ENCODE peak calls at places on chromosome 20, in seven cellular contexts. B is NB4, E is A549, U is HCT116, K is K562, Y is HepG2, R is GM12878. S is an unnamed sample.
A peak's percentile ranks its signal among the peaks of the same experiment; 100 is the strongest.

GRCh38 chr20:25090492-25091429 is 8.8 kb upstream of the VSX1 start:
- DNase-seq in K (no peak), U (no peak), R (peak; percentile 27), Y (no peak), E (no peak), B (no peak), S (no peak)

GRCh38 chr20:32522775-32523612 is 62.1 kb downstream of the NOL4L start:
- DNase-seq in Y (peak; percentile 89), R (no peak), E (no peak), B (peak; percentile 89), K (no peak), U (no peak), S (no peak)

GRCh38 chr20:2698912-2699311 is 6.3 kb downstream of the EBF4 start:
- DNase-seq in Y (no peak), K (no peak), B (no peak), E (no peak), U (no peak), R (no peak), S (no peak)

GRCh38 chr20:64222273-64222672 is 33.3 kb upstream of the PCMTD2 start:
- DNase-seq in R (no peak), K (no peak), B (no peak), E (no peak), U (no peak), Y (no peak), S (no peak)

GRCh38 chr20:43284481-43284880 is 94.8 kb upstream of the PTPRT start:
- DNase-seq in R (no peak), E (no peak), B (no peak), K (no peak), U (no peak), Y (no peak), S (no peak)

GRCh38 chr20:62831854-62832211 is 15.0 kb downstream of the COL9A3 start:
- DNase-seq in Y (peak; percentile 65), U (no peak), B (no peak), R (no peak), K (no peak), E (no peak), S (no peak)

GRCh38 chr20:63978319-63979220 is 872 bp downstream of the SAMD10 start:
- DNase-seq in Y (peak; percentile 79), B (peak; percentile 92), K (peak; percentile 73), E (no peak), R (no peak), U (no peak), S (peak; percentile 30)

GRCh38 chr20:25081065-25081729 is 744 bp downstream of the VSX1 start:
- DNase-seq in E (no peak), Y (no peak), R (no peak), U (no peak), B (peak; percentile 27), K (no peak), S (no peak)

GRCh38 chr20:41005361-41005729 is 23.3 kb upstream of the TOP1 start:
- DNase-seq in B (no peak), E (peak; percentile 85), U (peak; percentile 74), K (no peak), Y (no peak), R (no peak), S (peak; percentile 98)

GRCh38 chr20:10225439-10226080 is 6.9 kb downstream of the SNAP25 start:
- DNase-seq in U (no peak), E (peak; percentile 66), Y (peak; percentile 54), B (peak; percentile 45), K (peak; percentile 10), R (no peak), S (no peak)

GRCh38 chr20:11447371-11448100 is 470.2 kb upstream of the BTBD3 start:
- DNase-seq in E (no peak), Y (no peak), U (no peak), R (no peak), K (no peak), B (no peak), S (peak; percentile 66)

GRCh38 chr20:23627501-23627900 is 10.3 kb downstream of the CST3 start:
- DNase-seq in E (no peak), B (no peak), U (no peak), Y (no peak), K (no peak), R (no peak), S (no peak)

GRCh38 chr20:21322083-21322710 is 19.1 kb downstream of the XRN2 start:
- DNase-seq in Y (no peak), E (no peak), B (no peak), K (no peak), R (no peak), U (no peak), S (no peak)

GRCh38 chr20:21315138-21315537 is 12.0 kb downstream of the XRN2 start:
- DNase-seq in B (peak; percentile 35), Y (no peak), E (no peak), R (no peak), K (no peak), U (no peak), S (no peak)

GRCh38 chr20:1830240-1830639 is 65.0 kb upstream of the SIRPA start:
- DNase-seq in E (peak; percentile 79), R (no peak), K (no peak), B (no peak), U (peak; percentile 56), Y (no peak), S (no peak)

GRCh38 chr20:1392443-1392692 is 486 bp downstream of the FKBP1A start:
- DNase-seq in B (peak; percentile 49), K (no peak), E (no peak), U (no peak), Y (no peak), R (no peak), S (no peak)

GRCh38 chr20:21513881-21514540 is at the start of gene NKX2-2:
- DNase-seq in Y (no peak), B (no peak), K (no peak), R (no peak), U (no peak), E (no peak), S (no peak)

GRCh38 chr20:62595491-62595890 is 46.8 kb upstream of the SLCO4A1 start:
- DNase-seq in Y (no peak), E (peak; percentile 66), R (no peak), U (peak; percentile 62), B (peak; percentile 34), K (peak; percentile 66), S (peak; percentile 69)

GRCh38 chr20:59850018-59850641 is 83.3 kb downstream of the SYCP2 start:
- DNase-seq in Y (peak; percentile 56), B (peak; percentile 68), E (peak; percentile 49), U (peak; percentile 28), R (peak; percentile 9), K (peak; percentile 33), S (peak; percentile 22)

GRCh38 chr20:51262240-51262639 is 239.3 kb upstream of the KCNG1 start:
- DNase-seq in R (no peak), B (no peak), K (no peak), Y (peak; percentile 43), E (no peak), U (no peak), S (no peak)

GRCh38 chr20:48025061-48025515 is 239.8 kb upstream of the SULF2 start:
- DNase-seq in B (no peak), R (no peak), Y (no peak), U (no peak), E (no peak), K (no peak), S (no peak)

GRCh38 chr20:33821270-33821836 is 10.2 kb downstream of the CHMP4B start:
- DNase-seq in E (no peak), K (no peak), R (no peak), Y (no peak), U (peak; percentile 22), B (no peak), S (no peak)

GRCh38 chr20:44056010-44056698 is 130.8 kb downstream of the JPH2 start:
- DNase-seq in Y (peak; percentile 61), B (peak; percentile 72), U (no peak), R (no peak), E (peak; percentile 36), K (no peak), S (peak; percentile 26)

DNA sequence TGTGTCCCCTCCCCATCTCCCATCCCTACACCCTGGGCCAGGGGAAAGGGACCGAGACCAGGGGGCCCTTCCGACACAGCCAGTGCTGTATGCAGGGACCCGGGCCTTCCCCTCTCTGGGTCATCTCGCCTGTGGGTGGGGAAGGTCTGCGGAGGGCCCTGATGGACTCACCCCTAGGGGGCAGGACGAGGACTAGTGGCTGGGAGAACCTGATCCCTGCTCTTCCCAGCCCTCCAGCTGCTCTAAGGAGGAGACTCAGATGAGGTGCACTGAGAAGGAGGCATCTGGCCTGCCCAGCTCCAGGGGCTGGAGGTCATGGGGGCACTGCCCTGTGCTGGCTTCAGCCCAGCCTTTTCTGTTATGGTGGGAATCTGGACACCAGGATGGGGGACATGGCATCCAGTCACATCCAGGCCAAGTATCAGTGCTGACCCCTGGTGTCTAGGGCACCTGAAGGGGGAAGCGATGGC is 735 bp downstream of the MYL9 start:
- DNase-seq in K (peak; percentile 76), R (no peak), Y (peak; percentile 46), B (peak; percentile 32), E (peak; percentile 39), U (peak; percentile 33), S (peak; percentile 26)
- TF ChIP-seq MAX in K (no peak), R (no peak), Y (no peak), B (no peak), E (no peak), U (no peak), S (no peak)

DNA sequence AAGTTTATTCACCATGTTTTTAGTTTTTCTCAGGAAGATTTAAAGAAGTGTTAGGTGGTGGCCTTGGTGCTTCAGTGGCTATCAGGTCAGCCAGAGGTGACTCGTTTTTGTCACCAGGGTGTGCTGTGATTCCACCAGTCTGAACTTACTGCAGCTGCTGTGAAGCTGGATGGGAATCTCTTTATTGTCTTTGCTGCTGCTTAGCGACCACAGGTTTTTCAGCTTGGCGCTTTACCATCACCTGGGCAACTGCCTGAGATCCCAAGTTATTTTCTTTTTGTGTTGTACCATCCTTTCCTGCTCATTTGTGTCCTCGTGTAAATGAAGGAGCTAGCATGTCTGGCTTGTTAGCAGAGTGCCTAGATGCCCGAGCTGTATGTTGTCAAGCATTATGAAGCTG is 146.9 kb downstream of the MACROD2 start:
- DNase-seq in U (peak; percentile 29), B (peak; percentile 37), K (no peak), E (peak; percentile 79), R (peak; percentile 2), Y (peak; percentile 47), S (peak; percentile 1)
- TF ChIP-seq CTCF in U (peak; percentile 59), B (peak; percentile 20), K (no peak), E (peak; percentile 85), R (peak; percentile 29), Y (peak; percentile 82), S (no peak)

DNA sequence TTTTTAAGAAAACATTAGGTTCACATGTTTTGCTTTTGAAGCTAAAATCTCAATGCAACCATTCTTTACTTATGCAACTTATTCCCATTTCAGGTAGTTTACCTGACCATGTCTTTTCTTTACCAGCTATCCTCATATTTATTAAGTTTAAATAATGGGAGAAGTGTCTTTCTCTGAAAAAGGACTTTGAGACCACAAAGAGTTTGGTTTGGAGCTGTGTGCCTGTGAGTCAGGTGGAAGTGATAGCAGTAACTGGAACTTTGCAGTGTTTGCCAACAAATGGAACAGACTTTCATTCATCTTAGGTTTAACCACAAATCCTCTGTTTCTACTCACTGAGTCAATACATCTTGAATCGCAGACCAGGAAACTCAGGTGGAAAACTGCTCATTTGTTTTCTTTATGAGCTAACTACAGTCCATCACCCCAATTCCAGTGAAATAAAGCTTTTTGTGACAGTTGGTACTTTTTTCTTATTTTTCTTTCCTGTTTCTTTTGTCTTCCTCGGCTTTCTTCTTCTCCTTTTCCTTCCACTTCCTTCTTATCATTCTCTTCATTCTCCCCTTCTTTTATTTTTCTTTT is 148.3 kb upstream of the RIN2 start:
- DNase-seq in R (no peak), Y (peak; percentile 98), E (no peak), B (no peak), U (no peak), K (no peak), S (no peak)
- TF ChIP-seq MAX in R (no peak), Y (peak; percentile 28), E (no peak), B (no peak), U (no peak), K (no peak), S (no peak)

GRCh38 chr20:18190466-18191233 is 53.0 kb downstream of the KAT14 start:
- DNase-seq in K (no peak), R (no peak), U (no peak), B (no peak), E (no peak), Y (no peak), S (no peak)
- TF ChIP-seq CTCF in K (no peak), R (no peak), U (no peak), B (no peak), E (no peak), Y (no peak), S (no peak)

S was measured in endothelial cell of umbilical vein.